ENCODE peak calls at places on chromosomes 3 and 15, in four cellular contexts. One of them, this sample, is unnamed.

GRCh38 chr15:81957698-81958097 is 88.1 kb downstream of the MEX3B start:
- DNase-seq in endodermal cell: no peak
- DNase-seq in lower lobe of right lung: no peak
- DNase-seq in foreskin fibroblast: no peak
- DNase-seq in this sample: no peak

GRCh38 chr15:89728254-89728653 is 22.8 kb downstream of the MESP1 start:
- DNase-seq in endodermal cell: no peak
- DNase-seq in foreskin fibroblast: peak
- DNase-seq in lower lobe of right lung: no peak
- DNase-seq in this sample: no peak

GRCh38 chr3:145673790-145674189 is 487.2 kb downstream of the PLOD2 start:
- DNase-seq in foreskin fibroblast: no peak
- DNase-seq in lower lobe of right lung: no peak
- DNase-seq in endodermal cell: no peak
- DNase-seq in this sample: no peak

GRCh38 chr3:195098741-195099525 is 172.0 kb downstream of the XXYLT1 start:
- DNase-seq in endodermal cell: no peak
- DNase-seq in foreskin fibroblast: no peak
- DNase-seq in lower lobe of right lung: peak
- DNase-seq in this sample: no peak

GRCh38 chr15:101175396-101175795 is 76.5 kb downstream of the CHSY1 start:
- DNase-seq in endodermal cell: no peak
- DNase-seq in foreskin fibroblast: no peak
- DNase-seq in lower lobe of right lung: no peak
- DNase-seq in this sample: no peak

GRCh38 chr15:72782274-72782992 is 1.1 kb downstream of the ADPGK start:
- DNase-seq in lower lobe of right lung: no peak
- DNase-seq in endodermal cell: no peak
- DNase-seq in foreskin fibroblast: no peak
- DNase-seq in this sample: no peak

GRCh38 chr3:49253512-49253911 is 23.5 kb downstream of the C3orf62 start:
- DNase-seq in foreskin fibroblast: no peak
- DNase-seq in lower lobe of right lung: no peak
- DNase-seq in endodermal cell: no peak
- DNase-seq in this sample: no peak

GRCh38 chr3:106208979-106209378 is 340.2 kb upstream of the CBLB start:
- DNase-seq in lower lobe of right lung: no peak
- DNase-seq in endodermal cell: no peak
- DNase-seq in foreskin fibroblast: peak
- DNase-seq in this sample: no peak

GRCh38 chr3:125163739-125164601 is 48.6 kb downstream of the SLC12A8 start:
- DNase-seq in endodermal cell: peak
- DNase-seq in lower lobe of right lung: peak
- DNase-seq in foreskin fibroblast: no peak
- DNase-seq in this sample: no peak
- TF ChIP-seq CTCF in endodermal cell: peak
- TF ChIP-seq CTCF in lower lobe of right lung: peak
- TF ChIP-seq CTCF in foreskin fibroblast: no peak
- TF ChIP-seq CTCF in this sample: no peak

DNA sequence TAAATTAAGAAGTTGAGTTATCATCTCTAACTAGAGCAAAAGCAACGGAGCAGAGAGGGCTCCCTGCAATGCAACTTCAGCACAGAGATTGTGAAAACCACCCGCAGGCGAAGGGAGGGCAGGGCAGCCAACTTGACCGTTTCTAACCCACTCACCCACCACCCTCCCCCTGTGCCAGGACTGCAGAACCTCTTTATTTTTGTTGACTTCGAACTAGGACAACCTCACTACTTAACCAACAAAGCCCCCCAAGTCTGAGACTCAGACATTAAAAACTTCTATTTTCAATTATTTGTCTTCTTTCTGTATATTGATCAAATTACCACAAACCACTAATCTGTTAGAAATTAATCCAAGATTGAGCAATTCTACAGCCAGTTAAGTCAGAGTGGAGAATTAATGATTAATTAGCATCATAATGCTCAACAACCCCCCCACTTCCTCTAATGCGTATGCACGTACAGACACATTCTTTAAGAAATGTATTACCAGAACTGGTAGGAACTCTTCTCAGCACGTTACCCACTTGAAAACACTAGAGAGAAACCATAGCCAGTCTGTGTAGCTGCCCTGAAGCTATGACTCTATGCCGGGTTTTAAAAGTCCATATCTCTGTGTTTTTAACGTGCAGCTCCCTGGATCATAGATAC is 2.0 kb downstream of the MGLL start:
- DNase-seq in lower lobe of right lung: peak
- DNase-seq in foreskin fibroblast: peak
- DNase-seq in endodermal cell: peak
- DNase-seq in this sample: peak
- TF ChIP-seq CTCF in lower lobe of right lung: no peak
- TF ChIP-seq CTCF in foreskin fibroblast: peak
- TF ChIP-seq CTCF in endodermal cell: peak
- TF ChIP-seq CTCF in this sample: no peak

DNA sequence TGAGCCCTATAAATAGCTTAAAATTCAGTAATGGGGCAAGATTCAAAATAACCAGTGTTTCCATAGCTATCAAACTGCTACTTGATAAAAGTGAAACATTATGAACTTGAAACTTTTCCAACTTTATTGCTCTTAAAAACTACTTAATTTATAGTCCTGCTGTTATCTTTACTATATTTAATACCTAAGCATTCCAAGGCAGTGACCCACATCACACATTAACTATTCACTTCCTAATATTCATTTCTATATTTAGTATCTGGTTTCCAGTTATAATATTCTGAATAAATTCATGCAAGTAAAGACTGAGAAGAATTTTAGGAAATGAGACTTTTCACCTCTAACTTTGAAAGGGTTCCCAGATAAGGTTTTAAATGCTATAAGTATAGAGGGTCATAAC is 64.9 kb downstream of the UACA start:
- DNase-seq in foreskin fibroblast: no peak
- DNase-seq in endodermal cell: no peak
- DNase-seq in lower lobe of right lung: no peak
- DNase-seq in this sample: no peak
- TF ChIP-seq CTCF in foreskin fibroblast: no peak
- TF ChIP-seq CTCF in endodermal cell: no peak
- TF ChIP-seq CTCF in lower lobe of right lung: no peak
- TF ChIP-seq CTCF in this sample: no peak

DNA sequence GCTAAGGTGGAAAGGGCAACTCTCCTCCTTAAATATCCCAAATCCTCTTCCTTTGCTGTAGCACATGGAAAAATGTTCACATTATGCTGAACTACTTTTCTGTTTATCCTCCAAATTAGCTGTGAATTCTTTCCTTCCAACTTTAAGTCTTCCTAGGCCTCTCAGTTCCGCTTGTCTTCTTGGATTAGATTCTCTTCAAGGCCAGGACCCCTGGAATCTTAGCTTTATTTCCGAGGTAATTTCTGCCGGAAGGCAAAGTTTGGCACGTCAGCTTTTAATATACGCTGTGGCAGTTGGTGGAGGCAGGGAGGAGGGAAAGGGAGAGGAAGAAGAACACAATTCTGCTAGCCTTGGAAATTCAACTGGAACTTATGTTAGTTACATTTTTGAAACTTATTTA is 100.2 kb upstream of the TSC22D2 start:
- DNase-seq in foreskin fibroblast: no peak
- DNase-seq in lower lobe of right lung: no peak
- DNase-seq in endodermal cell: no peak
- DNase-seq in this sample: no peak
- TF ChIP-seq CTCF in foreskin fibroblast: no peak
- TF ChIP-seq CTCF in lower lobe of right lung: no peak
- TF ChIP-seq CTCF in endodermal cell: no peak
- TF ChIP-seq CTCF in this sample: no peak

DNA sequence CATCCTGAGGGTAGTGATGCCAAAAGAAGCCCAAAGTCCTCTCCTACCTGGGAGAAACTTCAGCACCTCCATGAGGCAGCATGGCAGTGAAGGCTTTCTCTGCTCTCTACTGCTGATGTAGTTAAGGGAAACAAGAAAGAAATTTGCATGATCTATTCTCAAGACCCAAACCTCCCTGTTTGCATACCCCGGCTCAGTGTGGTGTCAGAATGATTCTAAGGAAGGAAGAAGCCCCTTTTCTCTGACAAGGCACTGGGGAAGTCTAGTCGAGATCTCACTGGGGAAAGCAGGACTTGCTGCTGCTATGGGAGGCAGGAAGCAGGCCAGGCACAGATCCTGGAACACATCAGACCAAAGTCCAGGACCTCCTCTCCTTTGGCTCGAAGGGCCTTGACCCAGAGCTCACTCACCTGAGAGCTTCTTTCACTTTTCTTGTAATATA is 89.4 kb upstream of the ICE2 start:
- DNase-seq in lower lobe of right lung: no peak
- DNase-seq in foreskin fibroblast: no peak
- DNase-seq in endodermal cell: peak
- DNase-seq in this sample: peak
- TF ChIP-seq CTCF in lower lobe of right lung: no peak
- TF ChIP-seq CTCF in foreskin fibroblast: no peak
- TF ChIP-seq CTCF in endodermal cell: no peak
- TF ChIP-seq CTCF in this sample: no peak

GRCh38 chr3:182979719-182980191 is 583 bp downstream of the DCUN1D1 start:
- DNase-seq in foreskin fibroblast: peak
- DNase-seq in endodermal cell: peak
- DNase-seq in lower lobe of right lung: peak
- DNase-seq in this sample: peak

GRCh38 chr3:182978387-182978786 is 2.0 kb downstream of the DCUN1D1 start:
- DNase-seq in endodermal cell: peak
- DNase-seq in foreskin fibroblast: no peak
- DNase-seq in lower lobe of right lung: no peak
- DNase-seq in this sample: no peak

GRCh38 chr3:182980204-182981037 is at the start of gene DCUN1D1:
- DNase-seq in foreskin fibroblast: peak
- DNase-seq in endodermal cell: peak
- DNase-seq in lower lobe of right lung: peak
- DNase-seq in this sample: peak

GRCh38 chr3:182979103-182979697 is 1.1 kb downstream of the DCUN1D1 start:
- DNase-seq in endodermal cell: peak
- DNase-seq in foreskin fibroblast: peak
- DNase-seq in lower lobe of right lung: no peak
- DNase-seq in this sample: no peak

GRCh38 chr3:182981038-182981380 is 671 bp upstream of the DCUN1D1 start:
- DNase-seq in endodermal cell: peak
- DNase-seq in foreskin fibroblast: no peak
- DNase-seq in lower lobe of right lung: no peak
- DNase-seq in this sample: peak
- TF ChIP-seq CTCF in endodermal cell: no peak
- TF ChIP-seq CTCF in foreskin fibroblast: no peak
- TF ChIP-seq CTCF in lower lobe of right lung: no peak
- TF ChIP-seq CTCF in this sample: no peak

DNA sequence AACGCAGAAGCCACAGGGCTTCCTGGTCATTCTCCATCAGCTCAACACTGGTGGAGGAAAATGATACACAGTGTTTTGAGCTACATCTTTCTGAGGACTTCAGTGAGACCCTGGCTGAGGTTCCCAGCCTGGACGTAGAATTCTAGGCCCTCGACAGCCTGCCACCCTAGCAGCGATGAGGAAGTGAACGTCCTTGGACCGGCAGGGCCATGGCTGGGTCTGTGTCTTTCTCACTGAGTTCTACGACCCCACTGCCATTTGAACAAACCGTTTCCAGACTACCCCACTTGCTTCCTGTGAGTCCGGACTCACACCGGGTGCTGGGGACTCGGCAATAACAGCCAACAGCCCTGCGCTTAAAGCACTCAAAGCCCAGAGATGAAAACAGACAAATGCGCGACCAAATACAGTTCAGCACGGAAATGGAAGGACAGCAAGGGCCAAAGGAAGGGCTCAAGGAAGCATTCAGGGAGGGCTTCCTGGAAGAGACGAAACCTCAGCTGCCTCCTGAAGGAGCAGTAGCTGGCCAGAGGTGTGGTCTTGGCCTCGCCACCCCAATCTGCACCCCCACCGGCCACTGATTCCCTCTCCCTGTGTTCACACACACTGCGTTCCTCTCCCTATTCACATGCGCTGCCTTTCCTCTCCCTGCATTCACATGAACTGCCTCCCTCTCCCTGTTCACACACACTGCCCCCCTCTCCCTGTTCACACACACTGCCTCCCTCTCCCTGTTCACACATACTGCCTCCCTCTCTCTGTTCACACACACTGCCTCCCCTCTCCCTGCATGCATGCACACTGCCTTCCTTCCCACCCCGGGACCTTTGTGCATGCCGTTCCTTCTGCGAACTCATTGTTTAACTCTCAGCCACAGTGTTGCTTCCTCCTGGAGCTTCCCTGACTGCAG is 136.3 kb upstream of the PRR20G start:
- DNase-seq in endodermal cell: peak
- DNase-seq in lower lobe of right lung: no peak
- DNase-seq in foreskin fibroblast: no peak
- DNase-seq in this sample: no peak
- TF ChIP-seq CTCF in endodermal cell: no peak
- TF ChIP-seq CTCF in lower lobe of right lung: no peak
- TF ChIP-seq CTCF in foreskin fibroblast: no peak
- TF ChIP-seq CTCF in this sample: no peak

DNA sequence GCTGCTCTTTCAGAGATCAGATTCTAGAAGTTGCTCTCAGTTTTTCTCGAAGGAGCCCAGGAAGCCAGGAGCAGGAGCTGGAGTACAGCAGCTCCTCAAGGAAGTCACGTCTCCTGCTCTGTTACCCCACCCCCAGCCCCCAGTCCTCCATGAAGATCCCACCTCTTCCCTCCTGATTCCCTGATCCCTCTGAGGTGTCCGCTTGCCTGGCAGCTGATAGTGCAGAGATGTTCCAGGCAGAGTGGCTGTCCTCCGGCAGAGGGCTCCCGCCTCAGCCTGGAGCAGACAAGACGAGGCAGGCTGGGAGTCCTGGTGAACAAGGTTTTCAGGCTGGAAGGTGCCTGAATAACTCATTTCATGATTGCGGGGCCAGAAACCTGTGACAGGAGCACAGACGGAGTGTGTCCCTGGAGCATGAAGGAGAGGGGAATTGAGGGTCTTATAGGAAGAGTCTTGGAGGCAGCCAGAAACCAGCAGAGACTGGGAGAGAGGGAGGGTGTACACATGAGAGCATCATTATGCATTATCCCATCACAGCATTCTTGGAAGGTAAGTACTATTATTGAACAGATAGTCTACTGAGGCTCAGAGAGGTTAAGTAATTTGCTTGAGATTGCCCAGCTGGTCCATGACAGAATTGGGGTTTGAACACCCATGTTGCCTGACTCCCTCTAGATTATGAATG is 1.2 kb downstream of the HRH1 start:
- DNase-seq in endodermal cell: peak
- DNase-seq in lower lobe of right lung: peak
- DNase-seq in foreskin fibroblast: peak
- DNase-seq in this sample: peak
- TF ChIP-seq CTCF in endodermal cell: peak
- TF ChIP-seq CTCF in lower lobe of right lung: peak
- TF ChIP-seq CTCF in foreskin fibroblast: peak
- TF ChIP-seq CTCF in this sample: peak

This sample was measured in GM20000.